ENCODE peak calls at places on chromosomes 5 and 9, in four cellular contexts. One of them, this sample, is unnamed.

GRCh38 chr9:86043999-86044398 is 55.4 kb downstream of the GOLM1 start:
- DNase-seq in HEK293T: no peak
- DNase-seq in WTC11: no peak
- DNase-seq in HepG2: peak
- DNase-seq in this sample: no peak

GRCh38 chr9:72454871-72455471 is 66.4 kb upstream of the TMC1 start:
- DNase-seq in HEK293T: no peak
- DNase-seq in WTC11: no peak
- DNase-seq in HepG2: peak
- DNase-seq in this sample: no peak

GRCh38 chr9:70362952-70363351 is 51.5 kb downstream of the KLF9 start:
- DNase-seq in HEK293T: no peak
- DNase-seq in WTC11: no peak
- DNase-seq in HepG2: no peak
- DNase-seq in this sample: no peak

GRCh38 chr5:96297290-96297689 is 135.8 kb downstream of the PCSK1 start:
- DNase-seq in HEK293T: peak
- DNase-seq in WTC11: no peak
- DNase-seq in HepG2: peak
- DNase-seq in this sample: no peak

GRCh38 chr5:160434022-160434531 is 12.4 kb downstream of the PTTG1 start:
- DNase-seq in HEK293T: no peak
- DNase-seq in WTC11: peak
- DNase-seq in HepG2: peak
- DNase-seq in this sample: no peak

GRCh38 chr5:173837654-173838053 is 50.5 kb upstream of the CPEB4 start:
- DNase-seq in HEK293T: no peak
- DNase-seq in WTC11: no peak
- DNase-seq in HepG2: no peak
- DNase-seq in this sample: no peak

GRCh38 chr5:54611290-54611951 is 93.9 kb downstream of the SNX18 start:
- DNase-seq in HEK293T: no peak
- DNase-seq in WTC11: no peak
- DNase-seq in HepG2: no peak
- DNase-seq in this sample: no peak

GRCh38 chr5:145347026-145347616 is 488.0 kb downstream of the PRELID2 start:
- DNase-seq in HEK293T: peak
- DNase-seq in WTC11: no peak
- DNase-seq in HepG2: peak
- DNase-seq in this sample: no peak

GRCh38 chr5:104297076-104297475 is 734.5 kb upstream of the NUDT12 start:
- DNase-seq in HEK293T: no peak
- DNase-seq in WTC11: no peak
- DNase-seq in HepG2: no peak
- DNase-seq in this sample: no peak

GRCh38 chr9:129317179-129318011 is 139.3 kb upstream of the IER5L start:
- DNase-seq in HEK293T: peak
- DNase-seq in WTC11: peak
- DNase-seq in HepG2: peak
- DNase-seq in this sample: peak

GRCh38 chr5:172370648-172371248 is 83.6 kb downstream of the SH3PXD2B start:
- DNase-seq in HEK293T: no peak
- DNase-seq in WTC11: peak
- DNase-seq in HepG2: peak
- DNase-seq in this sample: peak

GRCh38 chr9:109270971-109271900 is 49.6 kb downstream of the EPB41L4B start:
- DNase-seq in HEK293T: no peak
- DNase-seq in WTC11: no peak
- DNase-seq in HepG2: no peak
- DNase-seq in this sample: no peak

GRCh38 chr9:100206899-100207298 is 107.9 kb downstream of the INVS start:
- DNase-seq in HEK293T: no peak
- DNase-seq in WTC11: no peak
- DNase-seq in HepG2: no peak
- DNase-seq in this sample: no peak

DNA sequence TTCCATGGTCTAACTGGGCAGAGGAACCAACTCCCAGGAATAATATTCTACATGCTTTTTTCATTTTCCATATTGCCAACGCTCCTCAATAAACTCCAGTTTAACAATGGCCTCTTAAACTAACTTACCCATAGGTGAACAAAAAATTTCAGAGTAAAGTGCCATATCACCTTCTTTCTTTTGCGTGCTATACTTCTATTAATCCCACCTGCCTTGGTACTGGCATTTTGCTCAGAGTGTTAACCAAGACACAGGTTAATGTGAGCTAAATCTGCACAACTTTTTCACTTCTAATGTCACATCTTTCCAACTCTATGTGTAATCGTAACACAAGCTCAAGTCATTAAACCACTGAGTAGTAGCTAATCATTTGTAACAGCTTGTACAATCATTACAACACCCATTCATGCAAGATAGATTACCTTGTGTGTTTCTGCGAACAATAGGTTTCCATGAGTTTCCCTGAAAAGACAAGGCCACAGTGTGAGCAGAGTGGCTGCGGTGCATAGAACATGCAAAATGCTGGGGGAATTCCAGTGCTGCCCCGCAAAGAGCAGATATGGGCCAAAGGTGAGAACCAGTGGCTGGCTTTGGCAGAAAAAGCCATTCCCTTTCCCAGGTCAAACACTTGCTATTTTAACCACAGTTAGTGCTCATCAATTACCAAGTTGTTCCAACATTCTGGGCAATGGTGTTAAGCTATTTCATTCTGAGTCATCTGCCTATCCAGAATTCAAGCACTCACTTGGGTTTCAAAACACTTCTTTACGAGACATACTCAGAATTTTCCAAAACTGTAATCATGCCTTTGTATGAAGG is 42.8 kb downstream of the TIMD4 start:
- DNase-seq in HEK293T: no peak
- DNase-seq in WTC11: no peak
- DNase-seq in HepG2: no peak
- DNase-seq in this sample: no peak
- TF ChIP-seq ELF4 in HEK293T: no peak
- TF ChIP-seq ELF4 in WTC11: no peak
- TF ChIP-seq ELF4 in HepG2: no peak
- TF ChIP-seq ELF4 in this sample: no peak

GRCh38 chr5:142925795-142926194 is 155.6 kb downstream of the ARHGAP26 start:
- DNase-seq in HEK293T: no peak
- DNase-seq in WTC11: no peak
- DNase-seq in HepG2: no peak
- DNase-seq in this sample: no peak

GRCh38 chr5:142929602-142930001 is 159.4 kb downstream of the ARHGAP26 start:
- DNase-seq in HEK293T: no peak
- DNase-seq in WTC11: no peak
- DNase-seq in HepG2: no peak
- DNase-seq in this sample: no peak

GRCh38 chr5:142924135-142924883 is 154.1 kb downstream of the ARHGAP26 start:
- DNase-seq in HEK293T: no peak
- DNase-seq in WTC11: no peak
- DNase-seq in HepG2: no peak
- DNase-seq in this sample: no peak

GRCh38 chr5:142930395-142930794 is 160.2 kb downstream of the ARHGAP26 start:
- DNase-seq in HEK293T: no peak
- DNase-seq in WTC11: no peak
- DNase-seq in HepG2: no peak
- DNase-seq in this sample: no peak

DNA sequence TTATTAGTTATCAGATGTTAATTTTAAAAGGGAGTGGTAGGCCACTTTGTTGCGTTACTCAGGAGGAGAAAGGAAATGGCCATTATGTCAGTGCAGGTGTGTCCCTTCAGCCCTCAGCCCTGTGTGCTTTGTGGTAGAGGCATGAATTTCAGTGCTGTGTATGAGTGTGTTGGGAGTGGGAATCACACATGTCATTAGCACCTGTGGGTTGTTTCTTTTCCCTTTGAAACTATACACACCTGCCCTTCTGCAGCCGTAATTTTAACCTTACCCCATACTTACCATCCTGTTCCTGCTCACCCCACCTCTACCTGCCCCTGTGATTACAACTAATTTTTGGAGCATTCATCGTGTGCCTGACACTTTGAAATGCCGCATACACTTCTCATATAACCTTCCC is 156.4 kb downstream of the ARHGAP26 start:
- DNase-seq in HEK293T: no peak
- DNase-seq in WTC11: no peak
- DNase-seq in HepG2: no peak
- DNase-seq in this sample: no peak
- TF ChIP-seq ELF4 in HEK293T: no peak
- TF ChIP-seq ELF4 in WTC11: no peak
- TF ChIP-seq ELF4 in HepG2: no peak
- TF ChIP-seq ELF4 in this sample: no peak

DNA sequence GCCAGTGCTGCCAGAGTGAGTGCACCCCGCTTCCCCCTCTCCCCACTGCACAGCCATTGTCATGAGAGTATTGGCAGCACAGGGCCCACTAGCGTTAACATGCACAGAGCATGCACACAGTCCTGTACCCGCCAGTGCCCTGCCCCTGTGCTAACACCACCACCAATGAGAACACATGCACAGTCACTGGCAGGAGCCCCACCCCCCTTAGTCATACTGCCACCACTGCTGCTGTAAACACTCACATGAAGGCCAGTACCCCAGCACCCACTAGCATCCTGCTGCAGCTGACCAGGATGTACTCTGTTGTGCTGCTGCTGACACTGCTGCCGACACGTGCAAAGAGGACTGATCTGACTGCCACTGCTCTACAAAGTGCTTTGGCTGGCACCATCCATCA is 19.5 kb upstream of the RANBP6 start:
- DNase-seq in HEK293T: no peak
- DNase-seq in WTC11: no peak
- DNase-seq in HepG2: peak
- DNase-seq in this sample: no peak
- TF ChIP-seq ELF4 in HEK293T: no peak
- TF ChIP-seq ELF4 in WTC11: no peak
- TF ChIP-seq ELF4 in HepG2: no peak
- TF ChIP-seq ELF4 in this sample: no peak

DNA sequence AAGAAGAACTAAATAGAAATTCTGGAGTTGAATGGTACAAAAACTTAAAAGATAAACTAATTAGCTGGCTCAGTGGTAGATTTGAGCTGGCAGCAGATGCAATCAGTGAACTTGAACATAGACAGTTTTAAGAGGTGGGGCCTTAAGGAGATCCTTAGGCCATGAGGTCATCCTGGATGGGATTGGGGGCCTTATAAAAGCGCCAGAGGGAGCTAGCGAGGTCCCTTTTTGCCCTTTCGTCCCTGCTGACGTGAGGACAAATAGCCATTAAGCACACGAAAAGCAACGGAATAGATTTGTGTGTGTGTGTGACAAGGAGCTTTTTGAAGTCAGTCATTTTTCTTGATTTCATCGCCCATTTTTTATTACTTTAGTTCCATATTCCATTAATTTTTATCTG is 83.3 kb downstream of the ZNF354C start:
- DNase-seq in HEK293T: no peak
- DNase-seq in WTC11: peak
- DNase-seq in HepG2: peak
- DNase-seq in this sample: peak
- TF ChIP-seq ELF4 in HEK293T: no peak
- TF ChIP-seq ELF4 in WTC11: no peak
- TF ChIP-seq ELF4 in HepG2: no peak
- TF ChIP-seq ELF4 in this sample: no peak

GRCh38 chr5:92467695-92468094 is 1084.6 kb upstream of the ARRDC3 start:
- DNase-seq in HEK293T: no peak
- DNase-seq in WTC11: no peak
- DNase-seq in HepG2: no peak
- DNase-seq in this sample: no peak
- TF ChIP-seq ELF4 in HEK293T: no peak
- TF ChIP-seq ELF4 in WTC11: no peak
- TF ChIP-seq ELF4 in HepG2: no peak
- TF ChIP-seq ELF4 in this sample: no peak

GRCh38 chr5:154967419-154968024 is 26.6 kb downstream of the MRPL22 start:
- DNase-seq in HEK293T: peak
- DNase-seq in WTC11: no peak
- DNase-seq in HepG2: no peak
- DNase-seq in this sample: no peak

GRCh38 chr5:154968953-154969352 is 28.1 kb downstream of the MRPL22 start:
- DNase-seq in HEK293T: no peak
- DNase-seq in WTC11: no peak
- DNase-seq in HepG2: no peak
- DNase-seq in this sample: peak

GRCh38 chr5:154971501-154971900 is 30.6 kb downstream of the MRPL22 start:
- DNase-seq in HEK293T: no peak
- DNase-seq in WTC11: no peak
- DNase-seq in HepG2: no peak
- DNase-seq in this sample: no peak

GRCh38 chr5:154972476-154973080 is 31.7 kb downstream of the MRPL22 start:
- DNase-seq in HEK293T: peak
- DNase-seq in WTC11: peak
- DNase-seq in HepG2: peak
- DNase-seq in this sample: no peak

GRCh38 chr5:154970759-154971158 is 29.9 kb downstream of the MRPL22 start:
- DNase-seq in HEK293T: no peak
- DNase-seq in WTC11: no peak
- DNase-seq in HepG2: peak
- DNase-seq in this sample: no peak
- TF ChIP-seq ELF4 in HEK293T: no peak
- TF ChIP-seq ELF4 in WTC11: no peak
- TF ChIP-seq ELF4 in HepG2: no peak
- TF ChIP-seq ELF4 in this sample: no peak

GRCh38 chr9:99004115-99004514 is 60.4 kb downstream of the COL15A1 start:
- DNase-seq in HEK293T: no peak
- DNase-seq in WTC11: no peak
- DNase-seq in HepG2: no peak
- DNase-seq in this sample: no peak
- TF ChIP-seq ELF4 in HEK293T: no peak
- TF ChIP-seq ELF4 in WTC11: no peak
- TF ChIP-seq ELF4 in HepG2: no peak
- TF ChIP-seq ELF4 in this sample: no peak

GRCh38 chr5:35087971-35088370 is 40.2 kb upstream of the AGXT2 start:
- DNase-seq in HEK293T: no peak
- DNase-seq in WTC11: no peak
- DNase-seq in HepG2: no peak
- DNase-seq in this sample: no peak

GRCh38 chr5:35092703-35093102 is 45.0 kb upstream of the AGXT2 start:
- DNase-seq in HEK293T: no peak
- DNase-seq in WTC11: no peak
- DNase-seq in HepG2: no peak
- DNase-seq in this sample: no peak

GRCh38 chr5:35091734-35092133 is 44.0 kb upstream of the AGXT2 start:
- DNase-seq in HEK293T: no peak
- DNase-seq in WTC11: no peak
- DNase-seq in HepG2: no peak
- DNase-seq in this sample: no peak

GRCh38 chr5:35094966-35095365 is 47.2 kb upstream of the AGXT2 start:
- DNase-seq in HEK293T: no peak
- DNase-seq in WTC11: no peak
- DNase-seq in HepG2: no peak
- DNase-seq in this sample: no peak

GRCh38 chr5:35089688-35090314 is 42.1 kb upstream of the AGXT2 start:
- DNase-seq in HEK293T: peak
- DNase-seq in WTC11: peak
- DNase-seq in HepG2: peak
- DNase-seq in this sample: peak
- TF ChIP-seq ELF4 in HEK293T: no peak
- TF ChIP-seq ELF4 in WTC11: no peak
- TF ChIP-seq ELF4 in HepG2: no peak
- TF ChIP-seq ELF4 in this sample: no peak

This sample was measured in K562.